ENCODE peak calls at places on chromosomes 5 and 9, in four cellular contexts. T is A549, X is H1, Y is K562. O is an unnamed sample.

GRCh38 chr9:94806307-94806893 is 79.9 kb downstream of the AOPEP start:
- DNase-seq in T (peak; percentile 90), Y (no peak), X (no peak), O (no peak)

GRCh38 chr9:134620751-134621557 is 20.6 kb upstream of the COL5A1 start:
- DNase-seq in T (no peak), Y (peak; percentile 14), X (no peak), O (no peak)

GRCh38 chr5:55638455-55638854 is 73.7 kb downstream of the SLC38A9 start:
- DNase-seq in X (no peak), T (no peak), Y (no peak), O (no peak)

GRCh38 chr5:173326501-173326960 is 1.7 kb downstream of the STC2 start:
- DNase-seq in X (no peak), Y (peak; percentile 40), T (no peak), O (no peak)

GRCh38 chr9:37197158-37198033 is 77.0 kb downstream of the ZCCHC7 start:
- DNase-seq in X (no peak), Y (peak; percentile 96), T (no peak), O (no peak)

GRCh38 chr5:140165921-140166270 is 9.1 kb upstream of the CYSTM1 start:
- DNase-seq in Y (no peak), T (no peak), X (no peak), O (no peak)

GRCh38 chr9:124769451-124770358 is 1.4 kb downstream of the NR6A1 start:
- DNase-seq in X (no peak), T (peak; percentile 28), Y (peak; percentile 66), O (peak; percentile 51)

GRCh38 chr5:150411245-150411979 is 1.3 kb downstream of the CD74 start:
- DNase-seq in T (no peak), Y (no peak), X (no peak), O (no peak)

GRCh38 chr9:109831996-109832395 is 52.0 kb downstream of the PALM2AKAP2 start:
- DNase-seq in X (no peak), Y (no peak), T (no peak), O (no peak)

GRCh38 chr5:125336401-125336800 is 590.0 kb upstream of the ZNF608 start:
- DNase-seq in T (no peak), X (no peak), Y (no peak), O (no peak)
- TF ChIP-seq EP300 in T (no peak), X (no peak), Y (no peak), O (no peak)

GRCh38 chr9:18405240-18405639 is 68.7 kb upstream of the ADAMTSL1 start:
- DNase-seq in Y (no peak), X (no peak), T (no peak), O (no peak)
- TF ChIP-seq RAD21 in Y (no peak), X (no peak), T (no peak), O (no peak)

GRCh38 chr5:57410374-57411320 is 72.0 kb downstream of the ACTBL2 start:
- DNase-seq in T (no peak), X (no peak), Y (no peak), O (no peak)
- TF ChIP-seq PHF8 in T (no peak), X (no peak), Y (no peak), O (no peak)

DNA sequence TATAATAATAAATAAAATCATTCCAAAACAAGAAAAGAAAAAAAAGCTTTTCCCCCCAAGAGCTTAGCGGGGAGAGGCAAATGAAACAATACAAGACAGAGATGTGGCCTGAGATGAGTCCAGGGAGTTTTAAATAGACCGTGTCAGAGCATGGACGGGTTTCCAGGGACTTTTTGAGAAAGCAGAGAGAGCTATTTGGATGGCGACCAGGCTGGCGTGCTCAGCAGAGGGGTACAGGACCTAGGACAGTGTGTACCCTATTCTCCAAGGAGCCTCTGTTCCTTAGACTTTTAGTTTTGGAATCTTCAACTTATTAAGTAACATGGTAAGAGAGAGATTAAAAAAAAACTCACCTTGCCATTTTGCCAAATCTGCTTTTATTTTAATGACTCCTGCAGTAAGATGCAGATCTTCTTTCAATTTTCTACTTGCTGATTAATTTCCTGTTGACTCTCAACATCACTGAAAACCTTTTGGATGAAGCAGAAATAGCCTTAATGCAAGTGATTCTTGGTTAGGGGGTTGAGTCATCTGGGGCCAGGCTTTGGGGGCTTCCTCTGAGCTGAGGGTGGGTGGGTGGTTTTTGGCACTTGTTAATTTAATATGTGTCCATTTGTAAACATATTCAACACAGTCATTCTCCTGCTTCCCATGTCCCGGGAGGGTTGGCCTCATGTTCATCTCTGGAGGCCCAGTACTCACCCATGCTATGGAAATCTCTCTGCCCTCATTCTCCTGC is 49.6 kb upstream of the OSMR start:
- DNase-seq in X (no peak), Y (no peak), T (no peak), O (no peak)
- TF ChIP-seq EP300 in X (no peak), Y (no peak), T (no peak), O (no peak)

GRCh38 chr9:107694390-107694789 is 204.8 kb upstream of the KLF4 start:
- DNase-seq in X (no peak), Y (no peak), T (no peak), O (no peak)

GRCh38 chr9:107693620-107694326 is 204.2 kb upstream of the KLF4 start:
- DNase-seq in Y (no peak), T (no peak), X (no peak), O (no peak)

GRCh38 chr9:107688728-107689127 is 199.2 kb upstream of the KLF4 start:
- DNase-seq in X (no peak), T (no peak), Y (no peak), O (no peak)

GRCh38 chr9:107690026-107690425 is 200.5 kb upstream of the KLF4 start:
- DNase-seq in X (no peak), Y (no peak), T (no peak), O (no peak)

GRCh38 chr9:107691649-107692048 is 202.1 kb upstream of the KLF4 start:
- DNase-seq in T (no peak), X (no peak), Y (no peak), O (no peak)
- TF ChIP-seq RAD21 in T (no peak), X (no peak), Y (no peak), O (no peak)

GRCh38 chr5:84085387-84086041 is 299.2 kb downstream of the EDIL3 start:
- DNase-seq in Y (no peak), T (no peak), X (no peak), O (no peak)

GRCh38 chr5:84086517-84086916 is 298.2 kb downstream of the EDIL3 start:
- DNase-seq in T (no peak), Y (no peak), X (no peak), O (no peak)

GRCh38 chr5:84092738-84093137 is 291.9 kb downstream of the EDIL3 start:
- DNase-seq in T (no peak), X (no peak), Y (no peak), O (no peak)

GRCh38 chr5:84088996-84089395 is 295.7 kb downstream of the EDIL3 start:
- DNase-seq in X (no peak), Y (peak; percentile 4), T (peak; percentile 38), O (peak; percentile 18)

DNA sequence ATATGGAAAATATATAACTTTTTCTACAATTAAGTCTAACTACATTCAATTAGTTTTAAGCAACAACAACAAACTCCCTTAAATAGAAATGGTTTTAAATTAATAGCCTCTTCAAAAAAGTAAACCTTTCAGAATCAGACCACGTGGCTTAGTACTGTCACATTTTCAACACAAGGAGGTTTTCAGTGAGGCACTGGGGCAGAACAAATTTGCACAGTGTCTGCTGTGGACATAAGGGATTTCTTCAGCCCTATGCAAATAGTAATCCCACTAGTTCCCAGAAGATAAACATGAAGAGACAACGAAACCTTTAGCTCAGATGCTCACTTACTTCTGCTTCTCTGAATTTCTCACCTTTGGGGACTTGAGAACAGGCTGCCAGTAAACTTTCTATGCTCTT is 293.3 kb downstream of the EDIL3 start:
- DNase-seq in T (peak; percentile 13), Y (no peak), X (no peak), O (peak; percentile 86)
- TF ChIP-seq PHF8 in T (no peak), Y (no peak), X (no peak), O (no peak)

O was measured in HepG2.